ENCODE peak calls at places on chromosomes 13 and 19, in four cellular contexts. Z, Q, R and N are unnamed samples.

GRCh38 chr19:14886032-14886431 is at the start of gene OR7A17:
- DNase-seq in Q (no peak), Z (no peak), R (no peak), N (no peak)

GRCh38 chr19:23203841-23204344 is 46.3 kb downstream of the ZNF724 start:
- DNase-seq in R (no peak), Q (no peak), Z (peak), N (no peak)

GRCh38 chr13:50158385-50159165 is 143.3 kb downstream of the KCNRG start:
- DNase-seq in R (no peak), Z (no peak), Q (no peak), N (no peak)

GRCh38 chr13:113729329-113730019 is 29.6 kb upstream of the TMEM255B start:
- DNase-seq in Z (no peak), R (no peak), Q (no peak), N (peak)

GRCh38 chr19:16615788-16616187 is 12.2 kb downstream of the MED26 start:
- DNase-seq in Q (no peak), Z (no peak), R (no peak), N (no peak)

GRCh38 chr19:21130097-21130775 is 11.6 kb upstream of the ZNF431 start:
- DNase-seq in Q (no peak), Z (no peak), R (no peak), N (no peak)

GRCh38 chr13:45391926-45392325 is 26.2 kb downstream of the SLC25A30 start:
- DNase-seq in R (no peak), Q (no peak), Z (no peak), N (no peak)

GRCh38 chr19:8421484-8422461 is 8.7 kb downstream of the MARCHF2 start:
- DNase-seq in R (peak), Q (no peak), Z (peak), N (no peak)

GRCh38 chr13:31394491-31394890 is 194.7 kb downstream of the B3GLCT start:
- DNase-seq in R (no peak), Z (no peak), Q (no peak), N (no peak)

GRCh38 chr13:66358564-66358963 is 871.6 kb downstream of the PCDH9 start:
- DNase-seq in Z (no peak), R (no peak), Q (no peak), N (no peak)

GRCh38 chr19:17105548-17105947 is 30.0 kb downstream of the MYO9B start:
- DNase-seq in Z (no peak), R (no peak), Q (no peak), N (no peak)

GRCh38 chr13:72104656-72105180 is 237.7 kb upstream of the DACH1 start:
- DNase-seq in Q (no peak), R (no peak), Z (no peak), N (no peak)

GRCh38 chr13:99660101-99660500 is 158.8 kb downstream of the TM9SF2 start:
- DNase-seq in Q (no peak), R (no peak), Z (no peak), N (no peak)

GRCh38 chr19:43638991-43639494 is 607 bp downstream of the CADM4 start:
- DNase-seq in R (no peak), Q (no peak), Z (no peak), N (no peak)

GRCh38 chr13:85512421-85512820 is 286.8 kb downstream of the SLITRK6 start:
- DNase-seq in Q (no peak), R (no peak), Z (no peak), N (no peak)

GRCh38 chr13:66375756-66376155 is 854.4 kb downstream of the PCDH9 start:
- DNase-seq in Q (peak), Z (no peak), R (no peak), N (no peak)

GRCh38 chr13:41492432-41493267 is 35.3 kb downstream of the RGCC start:
- DNase-seq in Q (no peak), Z (no peak), R (no peak), N (no peak)

GRCh38 chr19:35986111-35986510 is 8.9 kb upstream of the SDHAF1 start:
- DNase-seq in Z (no peak), Q (no peak), R (no peak), N (no peak)

GRCh38 chr13:38045278-38046048 is 175.9 kb upstream of the TRPC4 start:
- DNase-seq in R (no peak), Z (no peak), Q (peak), N (no peak)

GRCh38 chr19:7149956-7150705 is 80.6 kb downstream of the ZNF557 start:
- DNase-seq in Q (no peak), Z (peak), R (no peak), N (no peak)

GRCh38 chr13:45521292-45521691 is 56.6 kb downstream of the COG3 start:
- DNase-seq in Q (peak), R (no peak), Z (no peak), N (no peak)

GRCh38 chr13:42401376-42401775 is 129.4 kb downstream of the AKAP11 start:
- DNase-seq in Z (no peak), R (no peak), Q (no peak), N (no peak)

GRCh38 chr19:38877781-38878574 is at the start of gene RINL:
- DNase-seq in R (no peak), Z (no peak), Q (no peak), N (peak)

GRCh38 chr19:3981736-3982681 is 3.3 kb downstream of the EEF2 start:
- DNase-seq in Z (peak), R (no peak), Q (no peak), N (peak)

GRCh38 chr13:36674337-36675212 is 755 bp downstream of the SERTM1 start:
- DNase-seq in R (no peak), Q (no peak), Z (no peak), N (no peak)

GRCh38 chr13:71721117-71721516 is 145.9 kb downstream of the DACH1 start:
- DNase-seq in Z (no peak), Q (no peak), R (no peak), N (no peak)

DNA sequence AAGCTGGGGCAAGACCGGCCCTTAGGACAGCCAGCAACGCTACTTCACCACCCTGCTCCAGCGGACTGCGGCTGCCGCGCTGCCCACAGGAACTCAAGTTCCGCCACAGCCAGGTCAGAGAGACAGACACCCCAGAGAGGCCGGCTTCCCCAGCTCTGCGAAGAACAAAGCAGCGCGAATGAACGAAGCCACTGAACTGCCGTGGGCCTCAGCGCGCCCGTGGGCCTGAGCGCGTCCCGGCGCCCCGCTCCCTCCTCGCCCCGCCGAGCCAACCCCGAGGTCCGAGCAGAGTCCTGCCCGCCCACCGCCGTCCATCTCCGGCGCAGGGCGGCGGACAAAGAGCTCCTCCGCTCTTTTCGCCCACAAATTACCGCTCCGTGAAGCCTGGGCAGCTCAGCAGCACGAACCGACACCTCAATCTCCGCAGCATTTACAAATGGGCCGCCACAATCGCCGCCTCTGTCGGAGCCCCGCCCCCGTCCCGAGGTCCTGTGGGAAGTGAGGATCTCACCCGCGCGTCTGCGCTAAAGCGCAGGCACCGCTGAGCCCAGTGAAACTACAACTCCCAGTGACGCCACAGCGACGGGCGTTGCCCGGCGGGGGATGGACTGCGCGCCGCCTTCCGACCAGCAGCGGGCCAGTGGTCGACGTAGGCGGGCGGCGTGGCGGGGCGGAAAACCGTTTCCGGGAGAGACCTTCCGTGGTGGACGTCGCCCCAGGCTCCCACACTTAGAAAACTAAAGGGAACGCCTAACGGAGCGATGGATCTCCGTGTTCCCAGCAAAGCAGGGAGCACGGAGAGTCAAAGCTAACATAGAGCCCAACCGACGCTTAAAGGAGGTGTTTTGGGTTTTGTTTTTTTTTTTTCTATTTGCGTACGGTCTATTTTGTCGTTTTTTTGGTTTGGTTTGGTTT is 158.7 kb downstream of the RNF17 start:
- DNase-seq in Z (peak), Q (peak), R (peak), N (peak)
- TF ChIP-seq POLR2A in Z (peak), Q (peak), R (no peak), N (no peak)

GRCh38 chr13:23579072-23579885 is 9.1 kb downstream of the TNFRSF19 start:
- DNase-seq in Q (peak), R (peak), Z (peak), N (peak)
- TF ChIP-seq POLR2A in Q (peak), R (peak), Z (no peak), N (no peak)

DNA sequence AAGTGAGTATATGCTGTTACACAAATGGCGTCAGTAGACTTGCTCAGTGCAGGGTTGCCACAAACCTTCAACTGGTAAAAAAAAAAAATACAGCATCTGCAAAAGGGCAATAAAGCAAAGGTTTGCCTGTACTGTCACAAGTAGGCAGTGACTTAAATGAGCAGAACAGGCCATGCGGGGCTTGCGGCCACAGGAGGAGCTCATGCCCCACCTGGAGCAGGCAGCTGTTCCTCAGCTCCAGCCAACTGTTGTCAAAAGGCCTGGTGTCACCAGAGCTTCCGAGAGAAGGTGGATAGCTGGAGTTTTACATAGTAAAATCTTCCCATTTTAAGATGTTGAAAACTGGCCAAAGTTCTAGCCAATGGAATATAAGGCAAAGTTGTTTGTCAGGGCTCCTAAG is 7.7 kb downstream of the ATP7B start:
- DNase-seq in Z (peak), R (no peak), Q (no peak), N (no peak)
- TF ChIP-seq POLR2A in Z (no peak), R (no peak), Q (no peak), N (no peak)

GRCh38 chr19:858868-859843 is at the start of gene CFD:
- DNase-seq in Q (no peak), Z (peak), R (no peak), N (peak)
- TF ChIP-seq POLR2A in Q (no peak), Z (no peak), R (no peak), N (no peak)

GRCh38 chr19:40716655-40717324 is at the start of the genes COQ8B and ITPKC:
- DNase-seq in Z (peak), Q (peak), R (peak), N (peak)
- TF ChIP-seq POLR2A in Z (peak), Q (peak), R (peak), N (no peak)

DNA sequence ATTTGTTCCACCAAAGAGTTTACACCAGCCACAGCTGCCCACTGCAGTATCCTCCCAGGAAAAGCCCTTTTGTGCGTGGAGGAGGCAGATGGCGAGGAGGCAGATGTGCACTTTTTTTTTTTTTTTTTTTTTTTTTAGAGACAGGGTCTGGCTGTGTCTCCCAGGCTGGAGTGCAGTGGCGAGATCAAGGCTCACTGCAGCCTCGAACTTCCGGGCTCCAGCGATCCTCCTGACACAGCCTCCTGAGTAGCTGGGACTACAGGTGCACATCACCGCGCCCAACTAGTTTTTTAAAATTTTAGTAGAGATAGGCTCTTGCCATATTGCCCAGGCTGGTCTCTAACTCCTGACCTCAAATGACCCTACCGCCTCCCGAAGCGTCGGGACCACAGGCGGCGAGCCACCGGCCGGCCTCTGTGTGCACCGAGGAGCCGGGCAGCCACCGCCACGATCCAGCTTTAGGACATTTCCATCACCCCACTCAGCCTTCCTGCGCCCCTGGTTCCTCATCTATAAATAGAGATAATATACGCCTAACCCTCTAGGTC is 563 bp upstream of the PDCD5 start:
- DNase-seq in Z (no peak), R (no peak), Q (no peak), N (no peak)
- TF ChIP-seq POLR2A in Z (no peak), R (no peak), Q (no peak), N (no peak)